ENCODE peak calls at places on chromosomes 6 and 20, in four cellular contexts. C, B, G and T are unnamed samples.

GRCh38 chr6:52364480-52365166 is 2.7 kb downstream of the PAQR8 start:
- DNase-seq in C (no peak), G (no peak), B (no peak), T (no peak)

GRCh38 chr6:158344534-158344933 is 32.3 kb downstream of the TULP4 start:
- DNase-seq in C (no peak), B (no peak), G (no peak), T (no peak)

GRCh38 chr20:11204926-11205768 is 531.3 kb upstream of the JAG1 start:
- DNase-seq in C (peak; percentile 34), G (peak; percentile 81), B (peak; percentile 47), T (peak; percentile 81)

GRCh38 chr6:131054392-131055250 is 8.4 kb downstream of the EPB41L2 start:
- DNase-seq in C (no peak), B (no peak), G (no peak), T (peak; percentile 40)

GRCh38 chr20:41094656-41095055 is 42.7 kb upstream of the PLCG1 start:
- DNase-seq in C (no peak), G (peak; percentile 46), B (peak; percentile 11), T (no peak)

GRCh38 chr6:26270903-26271639 is 93.9 kb upstream of the BTN3A2 start:
- DNase-seq in C (peak; percentile 17), G (peak; percentile 90), B (peak; percentile 96), T (peak; percentile 97)

GRCh38 chr6:105676837-105677236 is 274.0 kb upstream of the PREP start:
- DNase-seq in B (no peak), G (no peak), C (no peak), T (no peak)

GRCh38 chr6:42818878-42819277 is 37.0 kb downstream of the BICRAL start:
- DNase-seq in C (no peak), B (no peak), G (no peak), T (no peak)

GRCh38 chr6:34671801-34672656 is 24.5 kb downstream of the ILRUN start:
- DNase-seq in G (peak; percentile 39), B (peak; percentile 66), C (no peak), T (peak; percentile 70)

GRCh38 chr6:133040025-133040838 is 200.9 kb upstream of the EYA4 start:
- DNase-seq in B (peak; percentile 2), C (no peak), G (peak; percentile 47), T (peak; percentile 27)

GRCh38 chr6:1678966-1679690 is 69.4 kb downstream of the FOXC1 start:
- DNase-seq in C (no peak), G (peak; percentile 47), B (no peak), T (no peak)

GRCh38 chr6:15879372-15880261 is 216.8 kb upstream of the DTNBP1 start:
- DNase-seq in G (peak; percentile 85), C (peak; percentile 86), B (peak; percentile 76), T (peak; percentile 47)

GRCh38 chr20:23640018-23640872 is 2.5 kb upstream of the CST3 start:
- DNase-seq in B (no peak), G (no peak), C (no peak), T (no peak)

GRCh38 chr20:33940701-33941100 is 53.0 kb upstream of the RALY start:
- DNase-seq in G (no peak), C (no peak), B (no peak), T (no peak)

GRCh38 chr6:7373739-7374138 is 15.8 kb downstream of the CAGE1 start:
- DNase-seq in B (no peak), G (peak; percentile 2), C (no peak), T (no peak)

GRCh38 chr6:109896333-109896732 is 81.8 kb upstream of the GPR6 start:
- DNase-seq in C (no peak), G (peak; percentile 4), B (no peak), T (no peak)

GRCh38 chr6:144190593-144190992 is 40.3 kb downstream of the STX11 start:
- DNase-seq in G (peak; percentile 80), B (peak; percentile 30), C (no peak), T (peak; percentile 88)

GRCh38 chr6:31307669-31308049 is 35.8 kb upstream of the HLA-C start:
- DNase-seq in B (no peak), C (no peak), G (no peak), T (no peak)

GRCh38 chr6:35214869-35215664 is 1.3 kb downstream of the SCUBE3 start:
- DNase-seq in B (no peak), C (no peak), G (no peak), T (no peak)

GRCh38 chr20:37228111-37228510 is 33.5 kb downstream of the GHRH start:
- DNase-seq in G (no peak), C (no peak), B (peak; percentile 21), T (no peak)

GRCh38 chr20:50305636-50306477 is 115.2 kb downstream of the CEBPB start:
- DNase-seq in G (peak; percentile 56), B (peak; percentile 40), C (no peak), T (peak; percentile 62)

GRCh38 chr6:51996296-51996947 is 91.0 kb downstream of the PKHD1 start:
- DNase-seq in G (no peak), C (no peak), B (no peak), T (no peak)

GRCh38 chr20:1038205-1038604 is 36.1 kb upstream of the RSPO4 start:
- DNase-seq in G (no peak), B (no peak), C (no peak), T (no peak)

GRCh38 chr20:63412889-63413288 is 51.7 kb upstream of the CHRNA4 start:
- DNase-seq in C (no peak), G (no peak), B (no peak), T (no peak)

GRCh38 chr6:1103027-1103426 is 208.9 kb upstream of the FOXQ1 start:
- DNase-seq in B (no peak), C (no peak), G (no peak), T (no peak)

GRCh38 chr6:47621838-47622449 is 76.4 kb upstream of the ADGRF4 start:
- DNase-seq in C (no peak), G (no peak), B (no peak), T (no peak)

GRCh38 chr6:5553767-5554166 is 292.5 kb downstream of the FARS2 start:
- DNase-seq in B (no peak), G (no peak), C (no peak), T (no peak)

GRCh38 chr6:68128211-68128610 is 506.9 kb upstream of the ADGRB3 start:
- DNase-seq in B (no peak), C (no peak), G (no peak), T (no peak)